ENCODE peak calls at places on chromosomes 3 and 15, in ten cellular contexts. M, T, O, D, R, B, I, P, X and F are unnamed samples. For H3K4me1, the result is how much of the 10 kb centered on the place peaks cover.

GRCh38 chr3:167304077-167304476 is 76.0 kb downstream of the ZBBX start:
- DNase-seq in M (peak), T (no peak), O (peak), D (no peak), R (no peak), B (no peak), I (peak), P (no peak), X (no peak), F (peak)

GRCh38 chr3:8237893-8238292 is 263.7 kb upstream of the LMCD1 start:
- DNase-seq in M (no peak), T (no peak), O (no peak), D (no peak), R (no peak), B (no peak), I (no peak), P (no peak), X (no peak), F (no peak)

GRCh38 chr15:29424118-29424517 is 154.5 kb upstream of the NSMCE3 start:
- DNase-seq in M (no peak), T (no peak), O (no peak), D (no peak), R (peak), B (no peak), I (peak), P (no peak), X (no peak), F (no peak)

GRCh38 chr15:82650046-82650670 is 3.0 kb upstream of the CPEB1 start:
- DNase-seq in M (no peak), T (no peak), O (no peak), D (no peak), R (no peak), B (no peak), I (no peak), P (no peak), X (no peak), F (no peak)

GRCh38 chr3:178455264-178455663 is 81.0 kb upstream of the KCNMB2 start:
- DNase-seq in M (no peak), T (no peak), O (no peak), D (no peak), R (no peak), B (no peak), I (no peak), P (no peak), X (no peak), F (no peak)

GRCh38 chr3:174153875-174154274 is 705.3 kb upstream of the NAALADL2 start:
- DNase-seq in M (no peak), T (no peak), O (no peak), D (no peak), R (no peak), B (no peak), I (no peak), P (peak), X (no peak), F (no peak)

GRCh38 chr3:51712020-51712385 is 5.1 kb downstream of the GRM2 start:
- DNase-seq in M (no peak), T (peak), O (no peak), D (peak), R (no peak), B (no peak), I (no peak), P (no peak), X (no peak), F (no peak)

GRCh38 chr15:101474983-101475382 is 14.5 kb downstream of the PCSK6 start:
- DNase-seq in M (no peak), T (no peak), O (no peak), D (no peak), R (no peak), B (no peak), I (no peak), P (no peak), X (no peak), F (no peak)

GRCh38 chr3:108088697-108089096 is 2.1 kb downstream of the CD47 start:
- DNase-seq in M (no peak), T (no peak), O (no peak), D (no peak), R (no peak), B (no peak), I (no peak), P (peak), X (no peak), F (no peak)

GRCh38 chr3:123037015-123037375 is 9.4 kb upstream of the SEMA5B start:
- DNase-seq in M (no peak), T (no peak), O (no peak), D (no peak), R (no peak), B (no peak), I (no peak), P (no peak), X (no peak), F (no peak)

GRCh38 chr3:185685231-185686035 is 99.3 kb downstream of the SENP2 start:
- DNase-seq in M (no peak), T (no peak), O (no peak), D (no peak), R (no peak), B (no peak), I (no peak), P (no peak), X (no peak), F (no peak)

GRCh38 chr15:94164202-94164807 is 67.1 kb upstream of the MCTP2 start:
- DNase-seq in M (peak), T (peak), O (peak), D (no peak), R (peak), B (peak), I (peak), P (peak), X (no peak), F (no peak)

GRCh38 chr3:66493464-66494099 is 7.2 kb downstream of the LRIG1 start:
- DNase-seq in M (no peak), T (no peak), O (no peak), D (no peak), R (no peak), B (no peak), I (no peak), P (no peak), X (no peak), F (no peak)

GRCh38 chr3:170437696-170438407 is 19.2 kb downstream of the CLDN11 start:
- DNase-seq in M (peak), T (no peak), O (no peak), D (no peak), R (peak), B (no peak), I (peak), P (no peak), X (no peak), F (no peak)

GRCh38 chr3:99960123-99960878 is 142.6 kb downstream of the CMSS1 start:
- DNase-seq in M (no peak), T (no peak), O (no peak), D (no peak), R (no peak), B (no peak), I (no peak), P (no peak), X (no peak), F (no peak)
- H3K27ac ChIP-seq in M (no peak), T (no peak), O (no peak), D (no peak), R (no peak), B (peak), I (no peak), P (no peak), X (peak), F (peak)

DNA sequence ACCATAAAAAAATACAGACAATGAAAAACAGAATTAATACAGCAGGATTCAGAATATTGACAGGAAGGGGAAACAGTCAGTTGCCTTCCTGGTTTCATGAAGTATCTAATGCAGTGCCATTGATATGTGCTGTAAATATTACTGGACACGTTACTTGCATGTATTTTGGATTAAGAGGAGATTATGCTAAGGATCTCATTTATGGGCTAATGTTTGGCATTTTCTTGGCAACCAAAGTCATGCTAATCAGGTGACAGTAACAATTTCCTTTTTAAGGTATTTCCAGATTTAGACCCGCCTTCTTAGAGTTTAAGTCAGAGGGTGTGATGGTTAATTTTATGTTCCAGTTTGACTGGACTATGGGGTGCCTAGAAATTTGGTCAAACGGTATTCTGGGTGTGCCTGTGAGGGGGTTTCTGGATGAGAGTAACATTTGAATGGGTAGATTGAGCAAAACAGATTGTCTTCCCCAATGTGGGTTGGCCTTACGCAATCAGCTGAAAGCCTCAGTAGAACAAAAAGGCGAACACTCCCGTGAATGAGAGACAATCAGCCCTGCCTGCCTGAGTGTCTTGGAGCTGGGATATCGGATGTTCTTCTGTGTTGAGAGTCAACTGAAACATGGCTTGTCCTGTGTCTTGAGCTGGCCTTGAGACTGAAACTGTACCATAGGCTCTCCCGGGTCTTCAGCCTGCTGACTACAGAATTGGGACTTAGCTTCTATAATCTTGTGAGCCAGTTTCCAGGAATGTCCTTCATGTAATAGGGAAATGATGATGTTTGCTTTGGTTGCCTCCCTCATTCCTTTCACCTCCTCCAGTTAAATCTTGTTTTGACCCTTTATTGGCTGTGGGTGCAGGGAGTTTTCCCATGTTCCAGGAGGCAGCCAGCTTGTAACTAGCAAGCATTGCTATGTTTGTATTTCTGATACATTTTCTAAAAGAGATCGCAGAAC is 10.5 kb downstream of the SQOR start:
- DNase-seq in M (no peak), T (no peak), O (no peak), D (no peak), R (no peak), B (no peak), I (peak), P (peak), X (no peak), F (no peak)
- H3K4me1 ChIP-seq in M (half or more), T (half or more), O (under half), D (under half), R (under half), B (under half), I (half or more), P (under half), X (under half), F (half or more)

GRCh38 chr15:70098461-70099166 is 897 bp upstream of the TLE3 start:
- DNase-seq in M (peak), T (peak), O (peak), D (no peak), R (peak), B (peak), I (peak), P (peak), X (no peak), F (peak)
- TF ChIP-seq POLR2A in M (peak), T (no peak), O (no peak), D (no peak), R (no peak), B (no peak), I (no peak), P (no peak), X (no peak), F (no peak)

GRCh38 chr3:10986592-10986991 is 6.0 kb upstream of the SLC6A1 start:
- DNase-seq in M (no peak), T (no peak), O (no peak), D (no peak), R (no peak), B (no peak), I (no peak), P (no peak), X (no peak), F (no peak)
- H3K27ac ChIP-seq in M (no peak), T (no peak), O (no peak), D (no peak), R (no peak), B (no peak), I (no peak), P (no peak), X (no peak), F (no peak)

GRCh38 chr3:126992776-126993175 is 9.9 kb downstream of the PLXNA1 start:
- DNase-seq in M (no peak), T (no peak), O (no peak), D (no peak), R (no peak), B (no peak), I (no peak), P (no peak), X (no peak), F (no peak)

GRCh38 chr3:126991366-126992200 is 8.7 kb downstream of the PLXNA1 start:
- DNase-seq in M (no peak), T (no peak), O (no peak), D (no peak), R (no peak), B (no peak), I (no peak), P (no peak), X (no peak), F (no peak)

GRCh38 chr3:126993436-126993835 is 10.5 kb downstream of the PLXNA1 start:
- DNase-seq in M (no peak), T (no peak), O (no peak), D (no peak), R (no peak), B (no peak), I (no peak), P (no peak), X (no peak), F (no peak)

GRCh38 chr3:126990890-126991289 is 8.0 kb downstream of the PLXNA1 start:
- DNase-seq in M (no peak), T (no peak), O (no peak), D (no peak), R (no peak), B (no peak), I (no peak), P (no peak), X (no peak), F (no peak)

GRCh38 chr3:126992216-126992615 is 9.3 kb downstream of the PLXNA1 start:
- DNase-seq in M (no peak), T (no peak), O (no peak), D (no peak), R (no peak), B (no peak), I (no peak), P (no peak), X (no peak), F (no peak)
- H3K4me1 ChIP-seq in M (under half), T (under half), O (under half), D (under half), R (under half), B (under half), I (under half), P (under half), X (under half), F (under half)

DNA sequence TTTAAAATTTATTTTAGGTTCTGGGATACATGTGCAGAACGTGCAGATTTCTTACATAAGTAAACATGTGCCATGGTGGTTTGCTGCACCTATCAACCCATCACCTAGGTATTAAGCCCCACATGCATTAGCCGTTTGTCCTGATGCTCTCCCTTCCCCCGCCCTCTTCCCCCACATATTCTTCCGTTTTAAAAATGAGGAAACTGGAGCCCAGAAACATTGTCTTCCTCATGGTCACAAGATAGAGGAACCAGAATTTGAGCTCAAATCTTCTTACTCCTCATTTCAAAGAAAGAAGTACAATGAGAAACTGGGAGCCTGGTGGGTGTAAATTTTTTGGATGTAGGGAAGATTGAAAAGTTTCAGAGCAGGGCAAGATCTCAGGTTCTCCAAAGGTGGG is 56.1 kb upstream of the USP3 start:
- DNase-seq in M (no peak), T (no peak), O (no peak), D (no peak), R (no peak), B (no peak), I (no peak), P (no peak), X (no peak), F (no peak)
- TF ChIP-seq POLR2A in M (no peak), T (no peak), O (no peak), D (no peak), R (no peak), B (no peak), I (no peak), P (no peak), X (no peak), F (no peak)

GRCh38 chr15:40252141-40252437 is 13.2 kb downstream of the PAK6 start:
- DNase-seq in M (no peak), T (no peak), O (no peak), D (no peak), R (no peak), B (no peak), I (no peak), P (no peak), X (no peak), F (no peak)
- H3K27ac ChIP-seq in M (no peak), T (peak), O (peak), D (peak), R (no peak), B (no peak), I (no peak), P (no peak), X (no peak), F (no peak)